ENCODE peak calls at places on chromosome 21, in five cellular contexts. E, X, V, P and J are unnamed samples. For H3K4me1, the result is how much of the 10 kb centered on the place peaks cover.

GRCh38 chr21:41648591-41649031 is 118.2 kb downstream of the RIPK4 start:
- DNase-seq in E (no peak), X (no peak), V (no peak), P (no peak), J (no peak)

GRCh38 chr21:41908829-41909228 is 29.7 kb upstream of the PRDM15 start:
- DNase-seq in E (no peak), X (no peak), V (no peak), P (no peak), J (no peak)

GRCh38 chr21:17854771-17855170 is 35.6 kb upstream of the C21orf91 start:
- DNase-seq in E (no peak), X (no peak), V (no peak), P (no peak), J (no peak)

GRCh38 chr21:41390043-41390639 is 28.3 kb downstream of the MX2 start:
- DNase-seq in E (no peak), X (no peak), V (no peak), P (no peak), J (no peak)

GRCh38 chr21:42456457-42456856 is 39.6 kb downstream of the RSPH1 start:
- DNase-seq in E (no peak), X (no peak), V (peak), P (no peak), J (no peak)

GRCh38 chr21:22584308-22584707 is 1586.1 kb downstream of the NCAM2 start:
- DNase-seq in E (no peak), X (no peak), V (no peak), P (no peak), J (no peak)

GRCh38 chr21:46119565-46120271 is 21.8 kb downstream of the COL6A2 start:
- DNase-seq in E (peak), X (peak), V (peak), P (no peak), J (no peak)

GRCh38 chr21:17911628-17912027 is 92.5 kb upstream of the C21orf91 start:
- DNase-seq in E (no peak), X (no peak), V (no peak), P (no peak), J (no peak)

GRCh38 chr21:35219291-35219690 is 170.2 kb upstream of the RUNX1 start:
- DNase-seq in E (no peak), X (no peak), V (no peak), P (no peak), J (no peak)

GRCh38 chr21:35216966-35217365 is 167.9 kb upstream of the RUNX1 start:
- DNase-seq in E (no peak), X (no peak), V (no peak), P (no peak), J (no peak)

GRCh38 chr21:35217504-35218060 is 168.5 kb upstream of the RUNX1 start:
- DNase-seq in E (no peak), X (no peak), V (no peak), P (no peak), J (no peak)

GRCh38 chr21:35212393-35213127 is 163.5 kb upstream of the RUNX1 start:
- DNase-seq in E (no peak), X (no peak), V (no peak), P (no peak), J (no peak)

DNA sequence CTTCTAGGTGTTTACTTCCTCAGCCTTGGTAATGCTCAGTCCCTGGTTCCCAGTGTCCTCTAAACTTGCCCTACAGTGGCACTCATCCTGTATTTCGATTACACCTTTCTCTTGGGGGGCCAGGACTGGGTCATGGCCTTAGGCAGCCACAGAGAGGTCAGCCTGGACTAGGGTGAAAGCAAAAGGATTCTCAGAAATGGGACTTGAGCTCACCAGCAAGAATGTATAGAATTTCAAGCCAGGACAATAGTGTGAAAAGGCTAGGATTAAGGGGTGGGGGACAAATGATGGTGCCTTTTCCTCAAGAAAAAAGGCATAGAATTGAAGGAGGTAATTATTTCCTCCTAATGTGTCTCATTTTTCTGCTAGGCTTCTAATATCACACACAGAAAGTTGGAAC is 166.8 kb upstream of the RUNX1 start:
- DNase-seq in E (no peak), X (no peak), V (no peak), P (no peak), J (no peak)
- H3K4me1 ChIP-seq in E (under half), X (under half), V (under half), P (under half), J (under half)

GRCh38 chr21:36700961-36701911 is 2.3 kb downstream of the SIM2 start:
- DNase-seq in E (no peak), X (no peak), V (no peak), P (no peak), J (no peak)
- H3K4me1 ChIP-seq in E (half or more), X (under half), V (under half), P (under half), J (half or more)

GRCh38 chr21:30714436-30714835 is 4.1 kb downstream of the KRTAP21-3 start:
- DNase-seq in E (no peak), X (no peak), V (no peak), P (no peak), J (no peak)

GRCh38 chr21:30719401-30719800 is 824 bp upstream of the KRTAP21-3 start:
- DNase-seq in E (no peak), X (no peak), V (no peak), P (no peak), J (no peak)

GRCh38 chr21:30714946-30715345 is 3.6 kb downstream of the KRTAP21-3 start:
- DNase-seq in E (no peak), X (no peak), V (no peak), P (no peak), J (no peak)

GRCh38 chr21:30718239-30718909 is at the start of gene KRTAP21-3:
- DNase-seq in E (no peak), X (no peak), V (no peak), P (no peak), J (no peak)

GRCh38 chr21:30717105-30717504 is 1.5 kb downstream of the KRTAP21-3 start:
- DNase-seq in E (no peak), X (no peak), V (no peak), P (no peak), J (no peak)
- H3K4me1 ChIP-seq in E (under half), X (under half), V (under half), P (under half), J (under half)

DNA sequence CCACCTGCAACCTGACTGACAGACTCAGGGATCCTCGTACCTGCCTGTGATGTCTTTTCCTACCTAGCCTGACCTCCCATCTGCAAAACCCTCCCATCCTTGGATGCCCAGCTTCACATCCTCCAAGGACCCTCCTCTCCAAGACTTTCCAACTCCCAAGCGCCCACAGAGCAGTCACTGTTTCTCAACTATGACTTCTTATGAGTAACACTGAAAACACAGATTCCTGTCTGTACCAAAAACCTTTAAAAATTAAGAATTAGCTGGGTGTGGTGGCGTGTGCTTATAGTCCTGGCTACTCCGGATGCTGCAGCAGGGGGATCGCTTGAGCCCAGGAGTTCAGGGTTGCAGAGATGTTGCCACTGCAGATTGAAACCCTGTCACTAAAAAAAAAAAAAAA is 181.9 kb downstream of the PSMG1 start:
- DNase-seq in E (no peak), X (no peak), V (no peak), P (no peak), J (no peak)
- H3K4me1 ChIP-seq in E (half or more), X (under half), V (under half), P (under half), J (under half)

GRCh38 chr21:37214952-37215351 is 52.2 kb downstream of the VPS26C start:
- DNase-seq in E (no peak), X (no peak), V (no peak), P (no peak), J (peak)
- H3K4me1 ChIP-seq in E (under half), X (under half), V (under half), P (under half), J (under half)

DNA sequence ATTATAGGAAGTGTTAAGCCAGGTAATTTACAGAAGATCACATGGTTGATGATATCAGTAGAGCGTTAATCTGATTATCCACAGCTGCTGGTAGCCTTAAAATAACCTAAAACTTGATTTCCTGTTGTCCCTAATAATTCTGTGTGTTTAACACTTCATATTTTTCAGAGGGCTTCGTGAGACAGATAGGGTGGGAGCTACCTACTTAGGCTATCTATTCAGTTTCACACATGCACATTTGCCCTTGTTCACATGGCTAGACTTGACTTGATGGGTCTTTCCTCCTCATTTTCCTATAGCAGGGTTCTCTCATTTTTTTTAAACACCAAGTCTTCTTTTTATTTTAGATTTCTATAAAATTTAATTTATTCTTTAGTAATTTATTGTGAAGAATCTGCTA is 11.0 kb downstream of the BACH1 start:
- DNase-seq in E (no peak), X (no peak), V (no peak), P (no peak), J (no peak)
- H3K4me1 ChIP-seq in E (half or more), X (under half), V (under half), P (under half), J (under half)

DNA sequence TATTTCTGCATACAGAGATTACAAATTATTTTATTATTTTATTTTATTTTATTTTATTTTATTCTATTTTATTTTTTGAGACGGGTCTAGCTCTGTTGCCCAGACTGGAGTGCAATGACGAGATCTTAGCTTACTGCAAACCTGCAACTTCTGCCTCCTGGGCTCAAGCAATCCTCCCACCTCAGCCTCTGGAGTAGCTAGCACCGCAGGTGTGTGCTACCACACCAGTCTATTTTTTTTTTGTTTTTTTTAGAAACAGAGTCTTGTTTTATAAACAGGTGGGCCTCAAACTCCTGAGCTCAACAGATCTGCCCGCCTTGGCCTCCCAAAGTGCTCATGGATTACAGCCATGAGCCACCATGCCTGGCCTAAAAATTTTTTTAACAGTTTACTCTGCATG is 88.1 kb downstream of the PCP4 start:
- DNase-seq in E (no peak), X (no peak), V (no peak), P (no peak), J (no peak)
- H3K4me1 ChIP-seq in E (under half), X (under half), V (under half), P (under half), J (under half)

GRCh38 chr21:38914071-38914491 is 108.4 kb downstream of the ETS2 start:
- DNase-seq in E (no peak), X (no peak), V (peak), P (no peak), J (peak)

GRCh38 chr21:38914531-38915385 is 109.0 kb downstream of the ETS2 start:
- DNase-seq in E (no peak), X (peak), V (peak), P (no peak), J (peak)

GRCh38 chr21:38916214-38916964 is 110.7 kb downstream of the ETS2 start:
- DNase-seq in E (no peak), X (no peak), V (peak), P (no peak), J (peak)

GRCh38 chr21:38917045-38917774 is 111.5 kb downstream of the ETS2 start:
- DNase-seq in E (no peak), X (peak), V (peak), P (no peak), J (no peak)

GRCh38 chr21:38915546-38915945 is 109.8 kb downstream of the ETS2 start:
- DNase-seq in E (no peak), X (no peak), V (peak), P (no peak), J (peak)
- H3K4me1 ChIP-seq in E (half or more), X (under half), V (under half), P (under half), J (under half)

GRCh38 chr21:35044770-35045538 is 4.1 kb downstream of the RUNX1 start:
- DNase-seq in E (no peak), X (no peak), V (no peak), P (no peak), J (no peak)
- H3K4me1 ChIP-seq in E (under half), X (under half), V (under half), P (under half), J (under half)

GRCh38 chr21:26138615-26139257 is 31.8 kb downstream of the APP start:
- DNase-seq in E (no peak), X (no peak), V (peak), P (no peak), J (no peak)
- H3K4me1 ChIP-seq in E (half or more), X (under half), V (under half), P (under half), J (under half)